ENCODE peak calls at places on chromosomes 3 and 15, in nine cellular contexts. L is coronary artery; T is left lung; R is B cell; Y is heart left ventricle; O is breast epithelium; D is activated CD8-positive, alpha-beta T cell treated with anti-CD3 and anti-CD28 coated beads for 36 hours; C is neural progenitor cell; N is omental fat pad. F is an unnamed sample.

GRCh38 chr3:5729852-5730251 is 542.3 kb downstream of the EDEM1 start:
- DNase-seq in C (no peak), L (no peak), O (no peak), N (no peak), T (no peak), D (no peak), R (no peak), Y (no peak), F (no peak)

GRCh38 chr15:66879511-66879910 is 177.5 kb downstream of the SMAD6 start:
- DNase-seq in N (no peak), O (no peak), Y (no peak), L (peak; percentile 56), T (no peak), C (no peak), R (no peak), D (no peak), F (no peak)

GRCh38 chr3:49601358-49602048 is 47.2 kb downstream of the BSN start:
- DNase-seq in T (no peak), N (no peak), R (no peak), L (no peak), Y (no peak), O (no peak), D (no peak), C (no peak), F (no peak)

GRCh38 chr3:73786346-73786807 is 161.6 kb upstream of the PDZRN3 start:
- DNase-seq in Y (no peak), R (no peak), C (no peak), O (peak; percentile 49), N (no peak), L (peak; percentile 89), D (no peak), T (no peak), F (no peak)

GRCh38 chr3:45067941-45068340 is 41.8 kb downstream of the CLEC3B start:
- DNase-seq in D (no peak), N (no peak), T (no peak), Y (no peak), C (no peak), O (no peak), L (no peak), R (no peak), F (no peak)

GRCh38 chr3:174436367-174436766 is 422.8 kb upstream of the NAALADL2 start:
- DNase-seq in C (no peak), R (no peak), Y (no peak), D (no peak), N (no peak), T (no peak), O (no peak), L (no peak), F (no peak)

GRCh38 chr3:32583708-32584107 is 13.1 kb upstream of the DYNC1LI1 start:
- DNase-seq in L (no peak), T (no peak), Y (no peak), R (no peak), C (no peak), O (no peak), N (no peak), D (no peak), F (no peak)

GRCh38 chr3:17258823-17259436 is 374.2 kb downstream of the PLCL2 start:
- DNase-seq in Y (no peak), T (no peak), L (no peak), N (no peak), C (peak; percentile 55), R (no peak), O (no peak), D (peak; percentile 21), F (no peak)

GRCh38 chr3:67064105-67064504 is 66.0 kb downstream of the KBTBD8 start:
- DNase-seq in R (no peak), C (no peak), O (no peak), N (no peak), T (no peak), D (no peak), L (no peak), Y (no peak), F (no peak)

GRCh38 chr3:13017361-13018038 is 55.7 kb downstream of the IQSEC1 start:
- DNase-seq in T (no peak), N (no peak), R (no peak), Y (no peak), C (no peak), D (no peak), O (no peak), L (no peak), F (no peak)

GRCh38 chr3:53844262-53845102 is 1.7 kb downstream of the CHDH start:
- DNase-seq in Y (no peak), R (no peak), T (no peak), O (no peak), D (no peak), N (no peak), C (peak; percentile 12), L (no peak), F (no peak)

GRCh38 chr15:97806731-97807130 is 153.8 kb upstream of the ARRDC4 start:
- DNase-seq in C (no peak), T (no peak), N (no peak), D (no peak), Y (no peak), R (no peak), O (no peak), L (no peak), F (no peak)

DNA sequence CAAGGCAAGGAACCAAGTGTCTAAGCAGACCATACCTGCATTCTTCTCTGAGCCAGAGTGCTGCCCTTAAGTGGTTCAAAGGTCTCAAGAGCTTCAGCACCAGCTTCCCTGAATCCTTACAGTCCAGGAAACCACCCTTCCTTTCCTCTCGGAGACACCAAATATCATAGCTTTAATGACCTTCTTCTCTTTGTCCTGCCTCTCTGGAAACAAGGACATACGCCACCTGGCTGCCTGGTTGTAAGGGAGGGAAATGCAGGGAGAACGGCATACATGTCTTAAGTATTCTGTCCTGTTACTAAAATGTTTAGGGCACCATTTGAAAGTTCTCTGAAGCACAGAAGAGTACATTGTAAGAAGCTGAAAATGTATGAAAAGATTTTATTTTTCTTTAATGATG is 155.6 kb upstream of the ARRDC4 start:
- DNase-seq in N (no peak), L (no peak), D (no peak), R (no peak), Y (no peak), O (no peak), T (no peak), C (no peak), F (no peak)
- TF ChIP-seq CTCF in N (no peak), L (no peak), D (no peak), R (no peak), Y (no peak), O (no peak), T (no peak), C (peak; percentile 19), F (no peak)

GRCh38 chr3:167203062-167203461 is 177.0 kb downstream of the ZBBX start:
- DNase-seq in Y (no peak), N (no peak), D (no peak), O (no peak), T (no peak), L (no peak), R (no peak), C (no peak), F (no peak)

DNA sequence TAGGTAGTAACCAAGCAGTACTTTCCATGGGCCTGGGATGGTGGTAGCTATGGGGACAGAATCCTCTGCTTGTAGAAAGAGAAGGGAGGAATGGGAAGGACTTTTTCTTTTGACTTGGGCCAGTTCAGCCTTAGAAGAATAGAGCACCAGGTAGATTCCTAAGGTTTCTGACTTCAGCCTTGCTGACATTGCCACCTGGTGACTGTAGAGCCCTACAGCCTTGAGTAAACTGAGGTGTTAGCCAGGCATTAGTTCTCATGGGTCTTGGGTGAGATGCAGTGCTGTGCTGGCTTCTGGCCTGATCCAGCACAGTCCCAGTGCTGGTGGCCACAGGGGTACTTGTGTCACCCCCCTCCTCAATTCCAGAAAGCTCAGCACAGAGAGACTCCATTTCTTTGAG is 171.1 kb downstream of the ZBBX start:
- DNase-seq in O (no peak), N (no peak), Y (no peak), C (no peak), L (no peak), D (no peak), R (no peak), T (no peak), F (no peak)
- TF ChIP-seq CTCF in O (no peak), N (no peak), Y (no peak), C (no peak), L (no peak), D (no peak), R (no peak), T (no peak), F (no peak)

DNA sequence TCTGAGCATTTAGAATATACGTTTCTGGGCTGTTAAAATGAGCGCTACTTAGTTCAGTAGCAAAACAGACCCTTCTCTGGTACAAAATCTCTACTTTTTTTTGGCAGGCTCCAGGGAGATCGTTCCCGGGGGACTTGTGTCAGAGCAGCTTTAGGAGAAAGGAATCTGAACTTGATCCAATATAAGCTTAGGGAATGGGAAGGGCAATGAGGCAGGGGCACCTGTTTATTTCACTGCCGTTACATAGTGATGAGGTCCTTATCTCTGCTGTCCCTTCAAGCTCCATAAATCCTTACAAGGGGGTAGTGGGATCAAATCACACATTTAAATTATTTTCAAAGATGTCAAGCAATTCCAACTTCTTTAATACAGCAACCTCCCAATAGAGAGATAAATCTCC is 128.7 kb upstream of the BNIP2 start:
- DNase-seq in L (no peak), C (no peak), O (no peak), T (no peak), Y (no peak), D (no peak), N (no peak), R (no peak), F (no peak)
- TF ChIP-seq CTCF in L (no peak), C (no peak), O (no peak), T (no peak), Y (no peak), D (no peak), N (no peak), R (no peak), F (no peak)

DNA sequence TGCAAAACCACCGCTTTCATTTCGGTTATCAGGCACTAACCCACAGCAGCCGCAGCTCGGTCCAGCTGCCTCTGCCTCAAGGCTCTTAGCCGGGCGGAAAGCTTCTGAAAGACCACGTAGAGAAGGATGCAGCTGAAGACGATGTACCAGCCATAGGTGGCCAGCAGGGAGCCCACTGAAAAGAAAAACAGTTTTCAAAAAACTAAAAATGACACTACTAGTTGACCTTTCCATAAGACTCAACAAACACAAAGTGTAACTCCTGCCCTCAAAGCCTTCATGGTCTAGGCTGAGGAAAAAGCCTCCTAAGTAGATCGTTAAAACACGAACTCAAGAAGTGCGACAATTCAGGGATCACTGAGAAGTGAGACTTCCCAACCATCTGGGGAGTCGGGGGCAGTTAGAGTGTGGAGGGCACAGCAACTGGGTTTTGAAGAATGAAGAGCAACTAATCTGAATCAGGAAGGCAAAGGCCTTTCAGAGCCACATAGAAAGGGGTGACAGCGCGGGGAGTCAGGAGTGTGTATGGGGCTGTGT is 716 bp downstream of the SELENOS start:
- DNase-seq in D (peak; percentile 61), T (no peak), N (no peak), C (peak; percentile 59), L (no peak), Y (no peak), O (no peak), R (no peak), F (no peak)
- TF ChIP-seq CTCF in D (peak; percentile 38), T (peak; percentile 11), N (no peak), C (peak; percentile 53), L (no peak), Y (no peak), O (peak; percentile 11), R (no peak), F (peak; percentile 49)